ENCODE peak calls at places on chromosome 19, in seven cellular contexts. R, J, W, M, X, Z and C are unnamed samples.

GRCh38 chr19:44968670-44969069 is 13.5 kb downstream of the CLPTM1 start:
- DNase-seq in W (no peak), J (no peak), Z (no peak), X (no peak), M (no peak), R (no peak), C (no peak)

GRCh38 chr19:42132851-42133528 is 744 bp upstream of the POU2F2 start:
- DNase-seq in M (peak; percentile 74), R (peak; percentile 74), W (peak; percentile 68), Z (peak; percentile 71), J (no peak), X (peak; percentile 78), C (peak; percentile 81)

GRCh38 chr19:51359294-51359693 is 6.9 kb downstream of the ETFB start:
- DNase-seq in R (no peak), X (no peak), Z (peak; percentile 70), J (peak; percentile 90), M (no peak), W (no peak), C (peak; percentile 82)

GRCh38 chr19:41219924-41220567 is 1.0 kb downstream of the AXL start:
- DNase-seq in Z (peak; percentile 27), J (peak; percentile 43), X (no peak), M (peak; percentile 67), W (peak; percentile 56), R (peak; percentile 92), C (no peak)

GRCh38 chr19:40424637-40425449 is 949 bp downstream of the SERTAD1 start:
- DNase-seq in X (no peak), Z (no peak), W (no peak), J (no peak), M (no peak), R (no peak), C (no peak)

GRCh38 chr19:40598918-40599307 is 2.3 kb upstream of the LTBP4 start:
- DNase-seq in J (no peak), W (no peak), X (no peak), R (peak; percentile 69), Z (no peak), M (no peak), C (no peak)

GRCh38 chr19:40754611-40755247 is 3.7 kb downstream of the SNRPA start:
- DNase-seq in Z (peak; percentile 14), X (peak; percentile 60), R (no peak), J (no peak), M (no peak), W (no peak), C (no peak)

GRCh38 chr19:40217027-40217810 is 965 bp downstream of the TTC9B start:
- DNase-seq in M (no peak), X (peak; percentile 65), R (no peak), W (peak; percentile 41), Z (peak; percentile 68), J (no peak), C (peak; percentile 21)

GRCh38 chr19:3573162-3573857 is 566 bp downstream of the HMG20B start:
- DNase-seq in W (peak; percentile 28), M (peak; percentile 43), R (peak; percentile 71), Z (no peak), J (no peak), X (peak; percentile 33), C (no peak)

GRCh38 chr19:18091217-18091608 is 4.5 kb upstream of the IL12RB1 start:
- DNase-seq in Z (no peak), X (peak; percentile 61), J (no peak), R (peak; percentile 83), M (peak; percentile 32), W (peak; percentile 43), C (no peak)

GRCh38 chr19:2494084-2494446 is 18.1 kb downstream of the GADD45B start:
- DNase-seq in W (no peak), Z (peak; percentile 38), X (no peak), J (peak; percentile 82), M (no peak), R (no peak), C (no peak)

GRCh38 chr19:6287269-6287885 is 7.6 kb upstream of the MLLT1 start:
- DNase-seq in W (no peak), Z (no peak), R (no peak), X (no peak), M (no peak), J (no peak), C (peak; percentile 37)

GRCh38 chr19:40604647-40605200 is 3.6 kb downstream of the LTBP4 start:
- DNase-seq in X (no peak), Z (peak; percentile 42), R (peak; percentile 76), W (no peak), M (peak; percentile 40), J (no peak), C (peak; percentile 56)

GRCh38 chr19:45403781-45404556 is 900 bp downstream of the PPP1R13L start:
- DNase-seq in M (peak; percentile 70), X (peak; percentile 73), W (peak; percentile 47), J (no peak), R (no peak), Z (peak; percentile 75), C (peak; percentile 49)

GRCh38 chr19:9498183-9498902 is at the start of gene ZNF560:
- DNase-seq in W (no peak), J (peak; percentile 6), X (no peak), M (no peak), Z (no peak), R (no peak), C (no peak)

GRCh38 chr19:3818479-3818878 is 32.3 kb upstream of the MATK start:
- DNase-seq in X (no peak), J (peak; percentile 35), M (no peak), Z (peak; percentile 48), R (no peak), W (no peak), C (peak; percentile 20)

GRCh38 chr19:39986643-39987042 is 10.2 kb upstream of the ZNF546 start:
- DNase-seq in R (no peak), M (no peak), J (no peak), W (no peak), X (no peak), Z (no peak), C (no peak)

GRCh38 chr19:11538232-11539036 is at the start of gene CNN1:
- DNase-seq in J (peak; percentile 90), M (peak; percentile 52), W (peak; percentile 41), R (peak; percentile 96), X (peak; percentile 29), Z (no peak), C (no peak)

DNA sequence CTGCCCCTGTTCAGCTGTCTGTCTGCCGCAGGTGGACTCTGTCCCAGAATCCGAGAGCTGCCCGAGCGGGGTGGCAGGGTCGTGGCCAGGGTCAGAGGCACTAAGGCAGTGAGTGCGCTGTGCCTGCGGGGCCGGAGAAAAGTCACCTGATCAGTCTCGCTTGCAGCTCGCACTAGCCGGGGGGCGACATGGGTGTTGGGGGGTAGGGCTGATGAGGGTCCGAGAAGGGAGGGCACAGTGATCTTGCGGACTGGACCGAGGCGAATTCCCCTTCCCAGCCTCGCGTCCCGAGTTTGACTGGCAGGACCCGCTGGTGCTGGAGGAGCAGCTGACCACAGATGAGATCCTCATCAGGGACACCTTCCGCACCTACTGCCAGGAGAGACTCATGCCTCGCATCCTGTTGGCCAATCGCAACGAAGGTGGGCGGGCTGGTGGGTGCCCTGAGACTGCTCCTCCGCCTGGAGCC is 627 bp downstream of the GCDH start:
- DNase-seq in J (no peak), M (no peak), X (no peak), W (no peak), R (no peak), Z (peak; percentile 23), C (no peak)
- H3K27ac ChIP-seq in J (no peak overlapping the region), M (peak overlapping the region; percentile 75), X (peak overlapping the region; percentile 91), W (peak overlapping the region; percentile 86), R (peak overlapping the region; percentile 80), Z (no peak overlapping the region), C (no peak overlapping the region)

DNA sequence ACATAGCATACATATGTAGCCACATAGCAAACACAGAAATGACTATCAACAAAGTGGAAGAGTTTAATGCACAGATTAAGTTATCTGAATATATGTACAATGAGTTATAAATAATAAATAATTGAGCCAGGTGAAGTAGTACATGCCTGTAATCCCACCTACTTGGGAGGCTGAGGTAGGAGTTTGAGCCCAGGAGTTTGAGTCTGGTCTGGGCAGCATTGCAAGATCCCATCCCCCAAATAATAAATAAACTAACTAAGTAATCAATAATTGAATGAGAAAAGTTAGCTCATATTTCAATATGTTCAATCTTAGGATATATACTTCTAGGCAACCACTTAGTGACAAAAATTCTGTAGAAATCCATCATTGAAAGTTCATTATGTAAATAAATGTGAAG is 1.7 kb downstream of the CARD8 start:
- DNase-seq in J (no peak), W (no peak), R (no peak), Z (no peak), M (no peak), X (no peak), C (no peak)
- H3K4me1 ChIP-seq in J (peaks cover 6% of the 10 kb centered on the region), W (peaks cover 14% of the 10 kb centered on the region), R (peaks cover 16% of the 10 kb centered on the region), Z (peaks cover 12% of the 10 kb centered on the region), M (peaks cover 71% of the 10 kb centered on the region), X (peaks cover 70% of the 10 kb centered on the region), C (peaks cover 5% of the 10 kb centered on the region)

DNA sequence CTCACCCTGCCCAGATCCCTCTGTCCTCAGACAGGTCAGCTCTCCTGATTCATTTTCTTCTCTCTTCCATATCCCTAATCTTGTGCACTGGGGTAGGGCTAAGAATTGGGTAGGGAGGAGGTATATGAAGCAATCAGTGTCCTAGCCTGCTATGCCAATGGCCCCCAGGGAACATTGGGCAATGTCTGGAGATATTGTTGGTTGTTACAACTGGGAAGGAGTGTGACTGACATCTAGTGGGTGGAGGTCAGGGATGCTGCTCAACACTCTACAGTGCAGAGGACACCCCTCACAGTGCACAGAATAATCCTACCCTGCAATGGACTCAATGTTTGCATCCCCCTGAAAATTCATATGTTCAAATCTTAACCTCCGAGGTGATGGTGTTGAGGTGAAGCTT is 57.5 kb downstream of the CPAMD8 start:
- DNase-seq in X (no peak), J (no peak), Z (peak; percentile 63), M (no peak), R (no peak), W (no peak), C (peak; percentile 47)
- TF ChIP-seq CTCF in X (no peak), J (no peak), Z (peak; percentile 70), M (no peak), R (peak; percentile 45), W (no peak), C (peak; percentile 48)

DNA sequence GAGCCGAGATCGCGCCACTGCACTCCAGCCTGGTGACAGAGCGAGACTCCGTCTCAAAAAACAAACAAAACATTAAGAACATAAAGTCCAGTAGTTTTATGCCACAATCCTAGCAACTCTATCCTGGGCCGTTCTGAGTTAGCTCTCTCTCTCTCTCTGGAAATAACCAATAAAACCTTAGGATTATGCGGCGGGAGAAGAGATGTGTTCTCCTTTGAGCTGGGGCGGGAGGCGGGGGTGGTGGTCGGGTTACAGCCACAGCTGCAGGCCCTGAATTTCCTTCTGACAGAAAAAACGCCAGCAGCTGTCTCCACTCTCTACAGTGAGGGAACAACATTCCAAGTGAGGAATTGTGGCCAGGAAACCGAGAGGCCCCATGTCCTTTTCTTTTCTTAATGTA is 9.0 kb upstream of the PNMA8A start:
- DNase-seq in W (no peak), X (no peak), R (no peak), Z (no peak), J (peak; percentile 73), M (no peak), C (no peak)
- H3K27ac ChIP-seq in W (peak overlapping the region; percentile 41), X (peak overlapping the region; percentile 73), R (peak overlapping the region; percentile 88), Z (no peak overlapping the region), J (no peak overlapping the region), M (peak overlapping the region; percentile 73), C (no peak overlapping the region)